ENCODE peak calls at places on chromosomes 5 and 9, in seven cellular contexts. F is GM03348, T is NCI-H2081, X is cardiac fibroblast, B is nephron progenitor cell, Y is HS-27A, S is endodermal cell. P is an unnamed sample.

GRCh38 chr9:14212116-14212515 is 101.8 kb downstream of the NFIB start:
- DNase-seq in X (peak), T (no peak), B (no peak), F (peak), S (no peak), Y (no peak), P (no peak)

GRCh38 chr5:106397700-106398099 is 1273.0 kb downstream of the EFNA5 start:
- DNase-seq in T (no peak), Y (peak), S (no peak), B (no peak), F (peak), X (peak), P (peak)

GRCh38 chr5:112248643-112249042 is 170.4 kb downstream of the EPB41L4A start:
- DNase-seq in T (no peak), B (no peak), F (no peak), X (no peak), S (no peak), Y (no peak), P (peak)

GRCh38 chr5:171990713-171991015 is 15.8 kb downstream of the FBXW11 start:
- DNase-seq in S (no peak), T (no peak), X (peak), Y (no peak), B (no peak), F (no peak), P (no peak)

GRCh38 chr5:173383711-173384110 is 55.5 kb upstream of the STC2 start:
- DNase-seq in F (no peak), B (no peak), S (no peak), Y (no peak), T (no peak), X (no peak), P (no peak)

GRCh38 chr5:128201065-128201926 is 117.7 kb downstream of the SLC12A2 start:
- DNase-seq in T (peak), S (peak), X (peak), B (peak), Y (no peak), F (peak), P (peak)

GRCh38 chr5:152599096-152599495 is 194.0 kb upstream of the NMUR2 start:
- DNase-seq in X (no peak), T (no peak), B (no peak), F (no peak), S (no peak), Y (no peak), P (no peak)

GRCh38 chr5:152007556-152007955 is 82.9 kb upstream of the GLRA1 start:
- DNase-seq in T (no peak), B (no peak), Y (no peak), X (no peak), F (no peak), S (no peak), P (no peak)

GRCh38 chr5:28403846-28404245 is 1365.5 kb upstream of the CDH9 start:
- DNase-seq in Y (no peak), F (no peak), X (no peak), B (no peak), S (peak), T (peak), P (no peak)

GRCh38 chr9:113564804-113565237 is 101.3 kb downstream of the RGS3 start:
- DNase-seq in S (peak), F (peak), T (no peak), Y (no peak), X (peak), B (peak), P (peak)

GRCh38 chr9:99391937-99392574 is 170.0 kb downstream of the SEC61B start:
- DNase-seq in B (no peak), F (no peak), X (no peak), S (no peak), Y (no peak), T (no peak), P (no peak)

GRCh38 chr5:37435261-37435660 is 56.1 kb downstream of the WDR70 start:
- DNase-seq in F (peak), Y (no peak), S (no peak), X (peak), T (no peak), B (no peak), P (no peak)

GRCh38 chr5:9544502-9545300 is 1.2 kb downstream of the SEMA5A start:
- DNase-seq in X (peak), B (peak), T (peak), S (peak), F (peak), Y (peak), P (peak)

GRCh38 chr9:101705135-101705661 is 33.2 kb downstream of the GRIN3A start:
- DNase-seq in T (peak), B (peak), X (peak), F (peak), Y (no peak), S (peak), P (peak)

GRCh38 chr5:61840354-61840753 is 465.7 kb upstream of the KIF2A start:
- DNase-seq in S (peak), F (no peak), B (no peak), Y (no peak), T (no peak), X (no peak), P (no peak)

GRCh38 chr9:69549310-69550202 is 122.6 kb downstream of the APBA1 start:
- DNase-seq in S (peak), X (peak), Y (no peak), F (peak), T (peak), B (peak), P (no peak)

GRCh38 chr9:19782005-19782404 is 6.8 kb downstream of the SLC24A2 start:
- DNase-seq in B (peak), S (peak), T (no peak), Y (no peak), X (peak), F (no peak), P (no peak)

GRCh38 chr5:80339116-80339515 is 19.3 kb downstream of the SPZ1 start:
- DNase-seq in B (no peak), X (no peak), S (no peak), T (no peak), F (no peak), Y (no peak), P (no peak)

GRCh38 chr9:135065804-135066203 is 21.7 kb upstream of the OLFM1 start:
- DNase-seq in Y (no peak), B (no peak), X (no peak), S (peak), T (no peak), F (no peak), P (no peak)

GRCh38 chr5:62550103-62550502 is 28.5 kb upstream of the LRRC70 start:
- DNase-seq in T (no peak), X (no peak), S (no peak), Y (no peak), B (no peak), F (no peak), P (no peak)

GRCh38 chr5:96026334-96027065 is 64.8 kb upstream of the ELL2 start:
- DNase-seq in F (peak), X (peak), S (no peak), B (no peak), T (no peak), Y (no peak), P (no peak)

GRCh38 chr5:123673107-123673506 is 161.1 kb downstream of the CSNK1G3 start:
- DNase-seq in F (no peak), B (no peak), X (no peak), S (peak), T (peak), Y (no peak), P (no peak)

GRCh38 chr5:128014578-128014977 is 69.0 kb upstream of the SLC12A2 start:
- DNase-seq in Y (no peak), S (no peak), F (no peak), X (peak), B (no peak), T (no peak), P (no peak)

P was measured in MG63.